ENCODE peak calls at places on chromosomes 13 and 19, in four cellular contexts. One of them, this sample, is unnamed.

GRCh38 chr13:43270043-43270830 is 246.9 kb downstream of the DNAJC15 start:
- DNase-seq in brain microvascular endothelial cell: no peak
- DNase-seq in BE2C: no peak
- DNase-seq in stimulated activated CD8-positive, alpha-beta memory T cell treated with anti-CD3 and anti-CD28 coated beads, Interleukin-7, amount 100 ng/mL, for 1 hour: no peak
- DNase-seq in this sample: no peak

GRCh38 chr19:40707615-40708014 is 9.1 kb downstream of the COQ8B start:
- DNase-seq in brain microvascular endothelial cell: no peak
- DNase-seq in BE2C: no peak
- DNase-seq in stimulated activated CD8-positive, alpha-beta memory T cell treated with anti-CD3 and anti-CD28 coated beads, Interleukin-7, amount 100 ng/mL, for 1 hour: no peak
- DNase-seq in this sample: no peak

GRCh38 chr13:31322025-31322424 is 122.2 kb downstream of the B3GLCT start:
- DNase-seq in BE2C: peak; percentile 59
- DNase-seq in brain microvascular endothelial cell: peak; percentile 30
- DNase-seq in stimulated activated CD8-positive, alpha-beta memory T cell treated with anti-CD3 and anti-CD28 coated beads, Interleukin-7, amount 100 ng/mL, for 1 hour: no peak
- DNase-seq in this sample: no peak

GRCh38 chr13:75798353-75799245 is 162.5 kb downstream of the LMO7 start:
- DNase-seq in brain microvascular endothelial cell: no peak
- DNase-seq in stimulated activated CD8-positive, alpha-beta memory T cell treated with anti-CD3 and anti-CD28 coated beads, Interleukin-7, amount 100 ng/mL, for 1 hour: no peak
- DNase-seq in BE2C: no peak
- DNase-seq in this sample: no peak

GRCh38 chr19:35673121-35673804 is 6.9 kb downstream of the UPK1A start:
- DNase-seq in stimulated activated CD8-positive, alpha-beta memory T cell treated with anti-CD3 and anti-CD28 coated beads, Interleukin-7, amount 100 ng/mL, for 1 hour: no peak
- DNase-seq in BE2C: peak; percentile 33
- DNase-seq in brain microvascular endothelial cell: peak; percentile 59
- DNase-seq in this sample: no peak

GRCh38 chr19:53883231-53883661 is 1.2 kb downstream of the PRKCG start:
- DNase-seq in BE2C: no peak
- DNase-seq in stimulated activated CD8-positive, alpha-beta memory T cell treated with anti-CD3 and anti-CD28 coated beads, Interleukin-7, amount 100 ng/mL, for 1 hour: no peak
- DNase-seq in brain microvascular endothelial cell: no peak
- DNase-seq in this sample: no peak

GRCh38 chr19:35716735-35716984 is 1.1 kb upstream of the KMT2B start:
- DNase-seq in brain microvascular endothelial cell: no peak
- DNase-seq in stimulated activated CD8-positive, alpha-beta memory T cell treated with anti-CD3 and anti-CD28 coated beads, Interleukin-7, amount 100 ng/mL, for 1 hour: no peak
- DNase-seq in BE2C: no peak
- DNase-seq in this sample: no peak

GRCh38 chr13:51525567-51526165 is 58.6 kb upstream of the WDFY2 start:
- DNase-seq in stimulated activated CD8-positive, alpha-beta memory T cell treated with anti-CD3 and anti-CD28 coated beads, Interleukin-7, amount 100 ng/mL, for 1 hour: no peak
- DNase-seq in BE2C: no peak
- DNase-seq in brain microvascular endothelial cell: peak; percentile 32
- DNase-seq in this sample: peak; percentile 58

GRCh38 chr13:57631607-57632275 is at the start of gene PCDH17:
- DNase-seq in stimulated activated CD8-positive, alpha-beta memory T cell treated with anti-CD3 and anti-CD28 coated beads, Interleukin-7, amount 100 ng/mL, for 1 hour: no peak
- DNase-seq in BE2C: peak; percentile 75
- DNase-seq in brain microvascular endothelial cell: peak; percentile 25
- DNase-seq in this sample: peak; percentile 90

GRCh38 chr13:87570669-87571068 is 100.5 kb upstream of the SLITRK5 start:
- DNase-seq in brain microvascular endothelial cell: no peak
- DNase-seq in stimulated activated CD8-positive, alpha-beta memory T cell treated with anti-CD3 and anti-CD28 coated beads, Interleukin-7, amount 100 ng/mL, for 1 hour: no peak
- DNase-seq in BE2C: no peak
- DNase-seq in this sample: no peak

GRCh38 chr13:33992891-33993336 is 175.0 kb downstream of the RFC3 start:
- DNase-seq in stimulated activated CD8-positive, alpha-beta memory T cell treated with anti-CD3 and anti-CD28 coated beads, Interleukin-7, amount 100 ng/mL, for 1 hour: no peak
- DNase-seq in brain microvascular endothelial cell: no peak
- DNase-seq in BE2C: no peak
- DNase-seq in this sample: no peak

GRCh38 chr19:45601115-45601514 is 897 bp downstream of the GPR4 start:
- DNase-seq in stimulated activated CD8-positive, alpha-beta memory T cell treated with anti-CD3 and anti-CD28 coated beads, Interleukin-7, amount 100 ng/mL, for 1 hour: no peak
- DNase-seq in BE2C: no peak
- DNase-seq in brain microvascular endothelial cell: no peak
- DNase-seq in this sample: no peak